ENCODE peak calls at places on chromosomes 13 and 19, in six cellular contexts. E is NCI-H510A treated with DMSO at 0.1 percent for 48 hours; Z is activated CD4-positive, alpha-beta T cell treated with anti-CD3 and anti-CD28 coated beads, Interleukin-2, amount 50 U/mL, for 24 hours; V is gastrocnemius medialis; B is bronchial epithelial cell; S is hepatocyte. O is an unnamed sample.

GRCh38 chr13:46372071-46372470 is 15.0 kb downstream of the RUBCNL start:
- DNase-seq in Z (no peak), E (no peak), S (no peak), V (no peak), B (no peak), O (no peak)

GRCh38 chr13:51724721-51725120 is 79.2 kb downstream of the DHRS12 start:
- DNase-seq in E (no peak), S (no peak), Z (no peak), V (no peak), B (no peak), O (no peak)

GRCh38 chr19:56315076-56315828 is 613 bp upstream of the ZSCAN5A start:
- DNase-seq in E (peak; percentile 95), Z (peak; percentile 92), S (peak; percentile 97), V (peak; percentile 96), B (peak; percentile 97), O (peak; percentile 98)

GRCh38 chr13:63190742-63191141 is 1775.1 kb upstream of the PCDH20 start:
- DNase-seq in V (no peak), Z (no peak), S (no peak), E (no peak), B (peak; percentile 4), O (no peak)

GRCh38 chr13:91154553-91154952 is 192.9 kb upstream of the MIR17HG start:
- DNase-seq in Z (no peak), E (no peak), B (no peak), S (no peak), V (no peak), O (no peak)

GRCh38 chr19:7602240-7602934 is 6.7 kb downstream of the CAMSAP3 start:
- DNase-seq in B (no peak), Z (no peak), E (no peak), V (no peak), S (no peak), O (no peak)

GRCh38 chr13:64643066-64643465 is 2587.1 kb downstream of the PCDH9 start:
- DNase-seq in S (no peak), V (no peak), Z (no peak), E (no peak), B (no peak), O (no peak)

GRCh38 chr13:113917523-113918371 is 53.9 kb upstream of the GAS6 start:
- DNase-seq in S (no peak), B (no peak), E (no peak), Z (no peak), V (peak; percentile 10), O (peak; percentile 17)

GRCh38 chr13:98198683-98199082 is 21.6 kb upstream of the RNF113B start:
- DNase-seq in S (no peak), Z (no peak), V (no peak), B (no peak), E (no peak), O (no peak)

GRCh38 chr13:32381539-32381938 is 46.4 kb downstream of the N4BP2L1 start:
- DNase-seq in V (no peak), B (peak; percentile 39), E (peak; percentile 2), Z (no peak), S (peak; percentile 44), O (no peak)

GRCh38 chr13:50392977-50393376 is 377.7 kb downstream of the KCNRG start:
- DNase-seq in B (peak; percentile 73), E (no peak), V (no peak), S (no peak), Z (no peak), O (no peak)

GRCh38 chr19:49801966-49802661 is 11.0 kb downstream of the FUZ start:
- DNase-seq in Z (no peak), S (peak; percentile 87), E (peak; percentile 89), V (peak; percentile 87), B (no peak), O (peak; percentile 96)

GRCh38 chr19:17103177-17103576 is 27.6 kb downstream of the MYO9B start:
- DNase-seq in B (no peak), Z (no peak), V (no peak), E (no peak), S (no peak), O (no peak)

GRCh38 chr19:43784251-43784980 is 3.6 kb upstream of the KCNN4 start:
- DNase-seq in E (no peak), Z (peak; percentile 49), S (peak; percentile 74), B (peak; percentile 79), V (no peak), O (no peak)

GRCh38 chr13:29474991-29475390 is 120.5 kb downstream of the SLC7A1 start:
- DNase-seq in Z (no peak), E (no peak), V (no peak), S (no peak), B (peak; percentile 18), O (no peak)

GRCh38 chr19:58196911-58197616 is 14.2 kb downstream of the ZNF274 start:
- DNase-seq in E (no peak), Z (no peak), B (peak; percentile 26), V (no peak), S (no peak), O (no peak)

O was measured in tibial artery.